ENCODE peak calls at places on chromosomes 6 and 20, in seven cellular contexts. H is GM18507, V is choroid plexus epithelial cell, N is fibroblast of the conjunctiva, I is T-helper 2 cell, J is HS-5, U is progenitor cell of endocrine pancreas. L is an unnamed sample.
A peak's percentile ranks its signal among the peaks of the same experiment; 100 is the strongest.

GRCh38 chr20:40741507-40742106 is 52.6 kb upstream of the MAFB start:
- DNase-seq in U (no peak), J (no peak), H (peak; percentile 14), I (no peak), N (no peak), V (peak; percentile 77), L (peak; percentile 61)

GRCh38 chr6:78365473-78365872 is 501.9 kb upstream of the IRAK1BP1 start:
- DNase-seq in N (no peak), V (no peak), J (no peak), U (no peak), I (no peak), H (no peak), L (no peak)

GRCh38 chr6:56515081-56515905 is 127.4 kb downstream of the DST start:
- DNase-seq in N (no peak), I (no peak), V (no peak), J (no peak), U (no peak), H (no peak), L (no peak)

GRCh38 chr6:138546733-138547185 is 47.5 kb upstream of the NHSL1 start:
- DNase-seq in N (no peak), V (peak; percentile 68), J (peak; percentile 11), I (no peak), U (no peak), H (no peak), L (no peak)

GRCh38 chr6:137271245-137272183 is 52.3 kb upstream of the IFNGR1 start:
- DNase-seq in U (no peak), N (peak; percentile 50), I (no peak), V (peak; percentile 84), H (no peak), J (no peak), L (peak; percentile 56)

GRCh38 chr20:46394872-46395470 is 11.4 kb downstream of the ELMO2 start:
- DNase-seq in U (no peak), I (no peak), H (no peak), J (no peak), N (no peak), V (no peak), L (no peak)

GRCh38 chr6:85751374-85752055 is 108.8 kb upstream of the SYNCRIP start:
- DNase-seq in I (no peak), V (no peak), H (no peak), J (no peak), N (no peak), U (no peak), L (no peak)

GRCh38 chr20:57891067-57891466 is 181.3 kb upstream of the PMEPA1 start:
- DNase-seq in U (no peak), V (no peak), N (no peak), H (no peak), I (no peak), J (no peak), L (no peak)

GRCh38 chr6:36848658-36849441 is 9.6 kb upstream of the CPNE5 start:
- DNase-seq in I (no peak), U (peak; percentile 33), J (no peak), V (no peak), N (no peak), H (no peak), L (peak; percentile 61)

GRCh38 chr6:25326958-25327357 is 47.8 kb downstream of the CARMIL1 start:
- DNase-seq in I (no peak), H (no peak), U (no peak), V (no peak), N (no peak), J (no peak), L (no peak)

GRCh38 chr6:138896104-138896756 is 91.8 kb downstream of the REPS1 start:
- DNase-seq in I (no peak), N (no peak), H (no peak), V (no peak), J (no peak), U (no peak), L (no peak)

GRCh38 chr6:150588862-150589499 is 10.7 kb upstream of the PLEKHG1 start:
- DNase-seq in H (no peak), N (no peak), U (no peak), V (no peak), I (no peak), J (no peak), L (no peak)

GRCh38 chr20:16539280-16539679 is 34.0 kb downstream of the KIF16B start:
- DNase-seq in I (no peak), H (no peak), J (no peak), U (no peak), V (peak; percentile 29), N (no peak), L (no peak)

GRCh38 chr20:19212524-19213502 is at the start of gene SLC24A3:
- DNase-seq in I (no peak), U (peak; percentile 69), V (peak; percentile 63), J (no peak), H (no peak), N (peak; percentile 9), L (no peak)

GRCh38 chr20:8094845-8095244 is 37.2 kb upstream of the PLCB1 start:
- DNase-seq in V (no peak), U (no peak), H (no peak), J (peak; percentile 73), N (peak; percentile 39), I (no peak), L (no peak)